ENCODE peak calls at places on chromosomes 16 and 17, in five cellular contexts. R is A549, N is ovary, Y is suprapubic skin, G is tibial nerve. V is an unnamed sample. For H3K4me1, the result is how much of the 10 kb centered on the place peaks cover.

GRCh38 chr17:34665150-34665802 is 85.9 kb downstream of the TMEM132E start:
- DNase-seq in R (no peak), N (no peak), Y (no peak), G (no peak), V (no peak)

GRCh38 chr17:19785854-19786253 is 37.8 kb upstream of the ALDH3A1 start:
- DNase-seq in R (no peak), G (no peak), Y (no peak), N (no peak), V (no peak)

GRCh38 chr16:19384656-19385055 is 33.0 kb upstream of the TMC5 start:
- DNase-seq in R (no peak), Y (no peak), N (no peak), G (no peak), V (peak)

GRCh38 chr16:84648595-84649510 is 542 bp downstream of the KLHL36 start:
- DNase-seq in R (peak), Y (peak), N (peak), G (peak), V (peak)

GRCh38 chr17:43021739-43022512 is at the start of gene VAT1:
- DNase-seq in N (peak), G (peak), R (peak), Y (peak), V (peak)

GRCh38 chr17:37116802-37117201 is 168.0 kb downstream of the AATF start:
- DNase-seq in R (no peak), Y (no peak), N (no peak), G (no peak), V (no peak)

GRCh38 chr17:16013943-16014407 is 14.4 kb downstream of the TTC19 start:
- DNase-seq in G (no peak), R (peak), N (no peak), Y (no peak), V (no peak)

GRCh38 chr17:54744750-54745149 is 155.9 kb upstream of the TOM1L1 start:
- DNase-seq in R (no peak), G (no peak), N (no peak), Y (no peak), V (no peak)

GRCh38 chr16:87541004-87541881 is 48.4 kb upstream of the ZCCHC14 start:
- DNase-seq in N (peak), G (no peak), Y (no peak), R (no peak), V (peak)

GRCh38 chr17:60141111-60142018 is 8.4 kb upstream of the CA4 start:
- DNase-seq in N (no peak), R (no peak), G (no peak), Y (no peak), V (peak)

GRCh38 chr17:48113201-48113676 is 5.7 kb downstream of the SNX11 start:
- DNase-seq in R (no peak), Y (no peak), G (peak), N (no peak), V (peak)

GRCh38 chr16:72291531-72291981 is 119.6 kb upstream of the PMFBP1 start:
- DNase-seq in Y (no peak), G (no peak), N (no peak), R (peak), V (no peak)

GRCh38 chr17:75271955-75272847 is 1.2 kb upstream of the MIF4GD start:
- DNase-seq in N (peak), R (no peak), G (no peak), Y (no peak), V (no peak)

GRCh38 chr16:377419-377951 is 4.3 kb downstream of the PGAP6 start:
- DNase-seq in Y (no peak), G (no peak), N (no peak), R (no peak), V (no peak)

GRCh38 chr16:31382485-31383161 is 10.5 kb upstream of the ITGAD start:
- DNase-seq in N (no peak), R (peak), Y (no peak), G (peak), V (peak)

GRCh38 chr17:12898110-12898509 is 108.8 kb downstream of the ARHGAP44 start:
- DNase-seq in N (no peak), R (no peak), Y (no peak), G (no peak), V (no peak)

GRCh38 chr16:75957870-75958269 is 231.6 kb upstream of the CPHXL start:
- DNase-seq in R (no peak), Y (no peak), N (no peak), G (no peak), V (no peak)

GRCh38 chr17:57551321-57552079 is 193.6 kb downstream of the CCDC182 start:
- DNase-seq in R (no peak), G (no peak), N (no peak), Y (no peak), V (no peak)

GRCh38 chr16:62256406-62256805 is 220.2 kb upstream of the CDH8 start:
- DNase-seq in G (no peak), N (no peak), Y (no peak), R (no peak), V (no peak)
- TF ChIP-seq CTCF in G (no peak), N (no peak), Y (no peak), R (no peak), V (no peak)

GRCh38 chr16:57048095-57048494 is 44.3 kb upstream of the CPNE2 start:
- DNase-seq in R (no peak), G (no peak), Y (no peak), N (no peak), V (no peak)

GRCh38 chr16:57044931-57045693 is 47.3 kb upstream of the CPNE2 start:
- DNase-seq in G (no peak), Y (no peak), N (no peak), R (no peak), V (no peak)

GRCh38 chr16:57043248-57043647 is 49.1 kb upstream of the CPNE2 start:
- DNase-seq in R (no peak), N (no peak), Y (no peak), G (no peak), V (no peak)

GRCh38 chr16:57042157-57043111 is 49.9 kb upstream of the CPNE2 start:
- DNase-seq in N (no peak), Y (no peak), G (no peak), R (no peak), V (no peak)

GRCh38 chr16:57045694-57046381 is 46.5 kb upstream of the CPNE2 start:
- DNase-seq in Y (peak), N (peak), G (peak), R (peak), V (no peak)
- TF ChIP-seq EP300 in Y (no peak), N (no peak), G (no peak), R (no peak), V (no peak)

DNA sequence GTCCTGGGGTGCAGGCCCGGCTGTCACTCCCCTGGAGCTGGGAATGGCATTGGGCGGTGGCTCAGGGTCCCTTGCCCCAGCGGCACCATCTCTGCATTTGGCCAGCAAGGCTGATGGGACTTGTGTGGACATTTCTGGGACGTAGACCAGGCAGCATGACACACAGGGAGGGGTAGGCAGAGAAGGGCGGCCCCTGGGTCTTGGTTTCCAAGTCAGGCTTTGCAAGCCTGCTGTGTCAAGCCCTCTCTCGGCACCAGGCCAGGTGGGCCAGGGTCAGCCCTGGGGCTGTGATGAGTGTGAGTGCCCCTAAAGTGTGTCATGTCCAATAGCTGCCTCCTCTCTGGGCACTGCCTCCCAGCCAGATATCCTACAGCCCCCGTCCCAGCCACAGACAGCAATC is 335.2 kb downstream of the SEC14L1 start:
- DNase-seq in Y (peak), N (no peak), R (no peak), G (no peak), V (no peak)
- H3K4me1 ChIP-seq in Y (half or more), N (half or more), R (half or more), G (half or more), V (half or more)

GRCh38 chr16:77789085-77789611 is 784 bp downstream of the VAT1L start:
- DNase-seq in R (no peak), Y (no peak), G (no peak), N (no peak), V (no peak)

GRCh38 chr16:77790964-77791363 is 2.6 kb downstream of the VAT1L start:
- DNase-seq in N (no peak), R (no peak), G (no peak), Y (no peak), V (no peak)

GRCh38 chr16:77787452-77787851 is 912 bp upstream of the VAT1L start:
- DNase-seq in G (no peak), N (no peak), Y (no peak), R (no peak), V (no peak)

GRCh38 chr16:77788196-77789084 is at the start of gene VAT1L:
- DNase-seq in N (no peak), G (no peak), Y (no peak), R (peak), V (no peak)

DNA sequence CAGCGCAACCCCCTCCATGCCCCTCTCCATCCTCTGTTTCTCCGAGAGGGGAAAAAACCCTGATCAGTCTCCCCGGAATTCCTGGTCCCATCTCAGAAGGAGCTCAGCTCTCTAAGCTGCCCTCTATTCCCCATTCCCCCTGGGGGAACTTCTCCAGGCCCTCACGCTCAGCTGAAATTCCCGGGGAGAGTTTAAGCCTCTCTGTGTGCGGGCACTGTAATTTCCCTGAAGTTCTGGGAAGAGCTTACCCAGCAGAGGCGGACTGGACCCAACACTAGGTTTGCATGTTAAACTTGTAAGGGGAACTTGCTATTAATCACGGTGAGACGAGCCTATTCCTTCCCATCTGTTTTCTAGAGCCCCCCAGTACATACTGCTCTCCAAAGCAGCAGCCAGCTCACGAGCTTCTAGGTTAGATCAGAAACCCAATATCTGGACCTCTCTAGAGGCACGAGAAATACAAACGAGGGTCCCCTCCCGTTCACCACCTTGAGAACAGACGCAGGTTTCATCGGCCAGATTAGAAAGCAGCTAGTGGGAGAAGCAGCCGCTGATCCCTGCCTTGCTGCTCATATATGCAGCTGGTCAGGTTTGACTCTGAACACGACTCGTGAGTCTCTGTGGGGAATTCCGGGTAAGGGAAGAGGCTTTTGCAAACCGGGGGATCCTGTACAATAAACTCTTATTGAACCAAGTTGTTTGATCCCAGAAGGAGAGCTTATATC is 1.4 kb downstream of the VAT1L start:
- DNase-seq in Y (no peak), G (no peak), R (no peak), N (no peak), V (no peak)
- TF ChIP-seq CTCF in Y (no peak), G (no peak), R (no peak), N (no peak), V (no peak)

GRCh38 chr17:82881292-82881823 is 41.5 kb upstream of the ZNF750 start:
- DNase-seq in N (no peak), R (no peak), Y (no peak), G (no peak), V (no peak)

GRCh38 chr17:82883461-82884031 is 43.7 kb upstream of the ZNF750 start:
- DNase-seq in R (no peak), N (no peak), G (no peak), Y (no peak), V (peak)

GRCh38 chr17:82880620-82881019 is 40.8 kb upstream of the ZNF750 start:
- DNase-seq in G (no peak), R (no peak), Y (no peak), N (no peak), V (no peak)

GRCh38 chr17:82882715-82883446 is 43.1 kb upstream of the ZNF750 start:
- DNase-seq in G (no peak), Y (no peak), N (no peak), R (no peak), V (peak)

DNA sequence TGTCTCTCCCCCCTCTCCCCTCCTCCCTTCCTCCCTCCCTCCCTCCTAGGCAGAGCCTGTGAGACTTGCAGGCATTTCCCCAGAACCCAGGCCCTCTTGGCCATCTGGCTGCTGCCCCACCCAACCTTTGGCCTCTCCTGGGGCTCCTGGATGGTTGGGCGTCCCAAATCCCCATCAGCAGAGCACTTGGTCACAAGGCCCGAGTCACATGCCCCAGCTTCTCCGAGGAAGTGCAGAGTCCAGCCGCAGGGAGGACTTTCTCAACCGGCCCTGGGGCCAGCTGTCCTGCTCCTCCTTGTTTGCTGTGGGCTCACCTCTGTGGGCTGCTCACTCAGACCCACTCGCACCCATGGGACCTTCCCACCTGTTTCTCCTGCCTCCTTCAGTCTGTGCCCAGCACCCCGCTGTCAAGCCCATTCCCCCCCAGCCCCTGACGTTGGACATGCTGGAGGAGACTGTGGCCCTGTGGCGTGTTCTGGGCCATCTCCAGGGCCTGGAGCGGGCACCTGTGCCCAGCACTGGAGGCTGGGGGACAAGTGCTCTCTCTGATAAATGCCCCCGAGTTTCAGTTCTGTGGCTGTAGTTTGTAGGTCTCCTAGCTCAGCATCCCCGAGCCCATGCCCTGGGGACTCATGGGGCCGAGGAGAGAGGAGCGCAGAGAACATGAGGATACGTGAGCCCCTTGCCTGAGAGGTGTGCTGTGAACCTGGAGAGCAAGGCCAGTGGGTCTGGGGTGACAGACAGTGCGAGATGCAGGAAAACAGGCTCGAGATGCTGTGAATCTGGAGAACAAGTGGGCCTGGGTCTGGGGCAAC is 42.3 kb upstream of the ZNF750 start:
- DNase-seq in G (peak), R (no peak), N (peak), Y (peak), V (peak)
- TF ChIP-seq EP300 in G (no peak), R (no peak), N (no peak), Y (no peak), V (no peak)

DNA sequence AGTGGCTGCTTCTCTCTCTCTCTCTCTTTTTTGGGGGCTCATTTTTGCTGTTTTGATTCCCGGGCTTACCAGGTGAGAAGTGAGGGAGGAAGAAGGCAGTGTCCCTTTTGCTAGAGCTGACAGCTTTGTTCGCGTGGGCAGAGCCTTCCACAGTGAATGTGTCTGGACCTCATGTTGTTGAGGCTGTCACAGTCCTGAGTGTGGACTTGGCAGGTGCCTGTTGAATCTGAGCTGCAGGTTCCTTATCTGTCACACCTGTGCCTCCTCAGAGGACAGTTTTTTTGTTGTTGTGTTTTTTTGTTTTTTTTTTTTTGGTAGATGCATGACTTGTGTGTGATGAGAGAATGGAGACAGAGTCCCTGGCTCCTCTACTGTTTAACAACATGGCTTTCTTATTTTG is 7.7 kb upstream of the TMEM235 start:
- DNase-seq in R (no peak), N (no peak), G (no peak), Y (no peak), V (no peak)
- H3K4me1 ChIP-seq in R (under half), N (under half), G (under half), Y (under half), V (under half)

DNA sequence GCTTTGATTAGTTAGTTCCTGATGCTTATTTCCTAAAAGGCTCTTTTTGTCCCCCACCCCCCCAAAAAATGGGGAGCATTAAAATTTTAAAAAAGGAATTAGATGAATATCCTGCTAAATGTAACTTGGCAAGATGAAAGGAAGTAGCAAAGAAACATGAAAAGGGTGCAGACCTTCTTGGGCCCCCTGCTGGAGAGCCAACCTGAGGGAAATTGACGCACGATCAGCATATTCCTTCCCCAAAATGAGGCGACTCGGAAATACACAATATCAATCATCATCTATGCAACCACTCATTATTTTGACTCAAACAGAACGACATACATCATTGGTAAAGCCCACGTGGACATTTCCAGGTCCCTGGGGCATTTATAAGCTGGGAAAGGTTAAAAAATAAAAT is 59.7 kb downstream of the GRIN2A start:
- DNase-seq in G (no peak), N (no peak), R (peak), Y (no peak), V (no peak)
- TF ChIP-seq CTCF in G (no peak), N (no peak), R (peak), Y (no peak), V (no peak)

DNA sequence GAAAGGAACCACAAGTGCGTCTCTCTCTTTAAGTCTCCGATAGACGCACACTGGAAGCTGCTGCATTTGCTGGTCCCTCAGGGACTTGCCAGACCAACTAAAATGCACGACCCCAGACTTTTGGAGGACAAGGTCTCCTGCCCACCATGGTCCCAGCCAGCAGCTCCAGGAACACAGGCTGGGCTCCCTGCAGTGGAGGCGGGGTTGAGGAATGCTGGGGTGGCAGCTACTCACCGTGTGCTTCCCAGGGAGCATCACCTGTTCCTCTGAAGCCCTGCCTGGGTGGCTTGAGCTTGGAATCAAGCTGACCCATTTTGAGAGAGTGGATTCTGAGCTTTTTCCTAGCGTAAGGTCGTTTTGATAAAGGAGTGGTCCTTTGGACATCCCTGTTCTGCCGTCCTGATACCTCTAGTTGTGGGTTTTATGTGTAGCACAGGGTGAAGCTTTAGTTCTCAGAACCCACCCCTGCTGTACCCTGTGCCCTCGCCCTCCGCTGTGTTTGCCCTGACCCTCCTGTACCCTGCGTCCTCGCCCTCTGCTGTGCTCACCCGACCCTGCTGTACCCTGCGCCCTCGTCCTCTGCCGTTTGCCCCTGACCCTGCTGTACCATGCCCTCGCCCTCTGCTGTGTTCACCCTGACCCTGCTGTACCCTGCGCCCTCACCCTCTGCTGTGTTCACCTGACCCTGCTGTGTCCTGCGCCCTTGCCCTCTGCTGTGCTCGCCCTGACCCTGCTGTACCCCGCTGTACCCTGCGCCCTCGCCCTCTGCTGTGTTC is 11.0 kb downstream of the ZNF276 start:
- DNase-seq in G (no peak), N (no peak), Y (no peak), R (no peak), V (no peak)
- TF ChIP-seq EP300 in G (no peak), N (no peak), Y (no peak), R (no peak), V (no peak)

GRCh38 chr17:77324227-77324626 is 183.5 kb downstream of the SEC14L1 start:
- DNase-seq in R (no peak), N (peak), Y (peak), G (no peak), V (no peak)
- H3K4me1 ChIP-seq in R (half or more), N (under half), Y (half or more), G (half or more), V (half or more)